ENCODE peak calls at places on chromosomes 1 and 21, in nine cellular contexts. H is HCT116, M is breast epithelium, B is stomach, K is sigmoid colon, O is vagina, J is spleen, S is transverse colon, P is HL-60. E is an unnamed sample.

GRCh38 chr1:12552951-12553921 is 64.8 kb downstream of the DHRS3 start:
- DNase-seq in B (no peak), P (no peak), S (no peak), M (no peak), H (no peak), O (no peak), J (no peak), K (peak; percentile 67), E (no peak)

GRCh38 chr1:54781023-54781723 is 16.9 kb upstream of the PARS2 start:
- DNase-seq in S (no peak), P (no peak), O (no peak), J (no peak), H (no peak), B (no peak), K (no peak), M (no peak), E (no peak)

GRCh38 chr1:147598631-147599361 is 57.5 kb downstream of the BCL9 start:
- DNase-seq in S (peak; percentile 49), O (no peak), H (no peak), B (peak; percentile 29), M (no peak), P (no peak), J (peak; percentile 92), K (peak; percentile 83), E (no peak)

GRCh38 chr21:32884062-32884461 is 112.5 kb upstream of the PAXBP1 start:
- DNase-seq in H (peak; percentile 0), S (no peak), P (no peak), M (no peak), O (no peak), K (no peak), J (no peak), B (no peak), E (no peak)

GRCh38 chr1:172286629-172287076 is 133.8 kb upstream of the C1orf105 start:
- DNase-seq in K (peak; percentile 75), B (no peak), H (no peak), J (no peak), S (no peak), P (no peak), M (no peak), O (no peak), E (no peak)

GRCh38 chr1:230938924-230939368 is 39.7 kb downstream of the TTC13 start:
- DNase-seq in M (no peak), J (no peak), B (no peak), P (no peak), K (no peak), S (no peak), H (no peak), O (no peak), E (no peak)

GRCh38 chr1:36625959-36626337 is 143.2 kb upstream of the CSF3R start:
- DNase-seq in P (no peak), M (no peak), J (no peak), S (no peak), B (no peak), H (no peak), K (no peak), O (no peak), E (no peak)

GRCh38 chr1:51906306-51907078 is 28.0 kb upstream of the NRDC start:
- DNase-seq in J (no peak), K (no peak), O (no peak), M (no peak), H (no peak), S (no peak), B (no peak), P (no peak), E (no peak)

GRCh38 chr1:74343191-74343590 is 108.0 kb downstream of the TNNI3K start:
- DNase-seq in P (no peak), S (no peak), J (peak; percentile 48), H (no peak), B (no peak), O (no peak), M (no peak), K (no peak), E (no peak)

GRCh38 chr1:29749546-29749945 is 513.2 kb downstream of the PTPRU start:
- DNase-seq in B (no peak), J (no peak), P (no peak), H (no peak), S (no peak), K (no peak), O (no peak), M (no peak), E (no peak)

GRCh38 chr1:29324771-29325351 is 88.5 kb downstream of the PTPRU start:
- DNase-seq in O (no peak), S (peak; percentile 20), M (no peak), B (no peak), P (no peak), J (no peak), K (peak; percentile 55), H (peak; percentile 8), E (no peak)

GRCh38 chr21:46298083-46298412 is 11.9 kb downstream of the YBEY start:
- DNase-seq in J (no peak), S (no peak), O (no peak), B (no peak), H (no peak), K (no peak), P (no peak), M (no peak), E (no peak)

GRCh38 chr21:46295996-46296752 is 10.0 kb downstream of the YBEY start:
- DNase-seq in S (peak; percentile 70), H (no peak), K (peak; percentile 95), P (peak; percentile 77), J (peak; percentile 92), O (no peak), B (peak; percentile 55), M (peak; percentile 61), E (no peak)

GRCh38 chr21:46299167-46299566 is 13.0 kb downstream of the YBEY start:
- DNase-seq in M (no peak), O (no peak), K (no peak), P (no peak), H (no peak), J (no peak), S (no peak), B (no peak), E (no peak)

GRCh38 chr21:46295177-46295711 is 9.1 kb downstream of the YBEY start:
- DNase-seq in K (no peak), B (no peak), M (no peak), S (no peak), H (no peak), P (no peak), J (no peak), O (no peak), E (no peak)

GRCh38 chr21:46297311-46298082 is 11.4 kb downstream of the YBEY start:
- DNase-seq in J (peak; percentile 76), S (no peak), O (no peak), M (no peak), P (no peak), B (no peak), K (no peak), H (no peak), E (no peak)
- TF ChIP-seq POLR2AphosphoS5 in J (peak; percentile 33), S (no peak), O (peak; percentile 49), M (no peak), P (no peak), B (no peak), K (no peak), H (no peak), E (no peak)

DNA sequence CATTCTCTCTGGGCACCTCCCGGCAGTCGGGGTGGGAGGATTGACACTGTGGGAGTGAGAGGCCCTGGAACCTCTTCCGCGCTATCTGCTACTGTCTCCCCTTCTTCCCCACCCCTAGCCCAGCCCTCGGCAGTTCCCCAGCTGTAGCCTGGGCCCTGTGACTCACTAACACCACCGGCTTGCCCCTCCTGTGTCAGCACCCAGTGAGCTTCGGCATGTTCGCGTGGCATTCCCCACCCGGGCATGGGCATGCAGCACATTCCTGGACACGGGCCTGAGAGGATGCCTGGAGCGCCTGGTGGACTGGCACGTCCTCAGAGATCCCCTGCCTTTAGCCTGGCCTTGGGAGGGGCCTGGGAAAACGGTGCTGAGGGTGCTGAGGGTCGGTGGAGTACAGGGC is 1.3 kb downstream of the CDK18 start:
- DNase-seq in P (no peak), J (no peak), B (peak; percentile 38), H (no peak), M (no peak), K (peak; percentile 82), O (no peak), S (peak; percentile 26), E (peak; percentile 43)
- H3K27ac ChIP-seq in P (no peak overlapping the region), J (peak overlapping the region; percentile 69), B (peak overlapping the region; percentile 76), H (peak overlapping the region; percentile 86), M (peak overlapping the region; percentile 84), K (peak overlapping the region; percentile 79), O (peak overlapping the region; percentile 71), S (peak overlapping the region; percentile 80), E (no peak overlapping the region)

GRCh38 chr1:214386747-214387146 is 105.8 kb downstream of the SMYD2 start:
- DNase-seq in B (no peak), K (no peak), J (no peak), S (no peak), H (no peak), P (no peak), M (no peak), O (no peak), E (no peak)

GRCh38 chr1:214386333-214386732 is 105.4 kb downstream of the SMYD2 start:
- DNase-seq in S (no peak), K (no peak), H (no peak), J (no peak), B (no peak), O (no peak), M (no peak), P (no peak), E (no peak)

GRCh38 chr1:214383381-214384372 is 102.7 kb downstream of the SMYD2 start:
- DNase-seq in H (no peak), J (no peak), O (no peak), K (no peak), P (no peak), B (no peak), S (no peak), M (no peak), E (no peak)

GRCh38 chr1:214385428-214385827 is 104.5 kb downstream of the SMYD2 start:
- DNase-seq in O (no peak), P (no peak), M (no peak), B (no peak), H (no peak), K (no peak), S (no peak), J (no peak), E (no peak)

DNA sequence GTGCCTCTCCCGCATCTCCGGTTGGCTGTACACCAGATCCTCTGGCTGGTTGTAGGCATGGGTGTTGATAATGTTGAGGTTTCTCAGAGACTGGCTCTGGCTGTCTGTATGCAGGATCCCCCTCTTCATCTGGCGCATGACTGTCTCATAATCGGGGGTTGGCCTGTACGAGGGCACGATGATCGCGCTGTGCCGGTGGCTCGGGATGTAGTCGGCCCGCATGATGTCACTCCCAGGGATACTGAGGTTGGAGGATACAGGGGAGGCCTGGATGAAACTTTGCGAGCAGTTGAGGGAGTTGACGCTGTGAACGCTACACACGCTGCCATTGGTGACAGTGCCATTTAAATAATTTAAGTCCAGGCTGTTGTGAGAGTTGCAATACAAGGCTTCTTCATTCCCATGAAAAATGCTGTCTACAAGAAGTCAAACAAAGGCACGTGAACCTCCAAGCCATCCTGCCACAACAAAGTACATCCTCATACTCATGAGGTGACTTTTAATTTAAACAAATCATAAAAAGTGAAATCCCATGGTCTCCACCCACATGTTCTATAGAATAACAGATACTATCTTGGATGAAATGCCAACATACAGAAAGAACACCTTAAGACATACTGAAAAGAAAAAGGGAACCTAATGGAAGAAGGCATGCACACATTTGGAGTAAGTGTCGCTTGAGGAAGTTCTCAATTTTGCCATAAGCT is 103.6 kb downstream of the SMYD2 start:
- DNase-seq in S (no peak), J (no peak), K (no peak), P (no peak), H (no peak), O (no peak), M (no peak), B (no peak), E (no peak)
- H3K4me3 ChIP-seq in S (no peak overlapping the region), J (no peak overlapping the region), K (no peak overlapping the region), P (no peak overlapping the region), H (no peak overlapping the region), O (no peak overlapping the region), M (no peak overlapping the region), B (no peak overlapping the region), E (no peak overlapping the region)

GRCh38 chr1:23958810-23959460 is 693 bp upstream of the PNRC2 start:
- DNase-seq in O (no peak), S (peak; percentile 93), B (peak; percentile 86), K (peak; percentile 93), P (peak; percentile 99), H (peak; percentile 86), M (peak; percentile 84), J (peak; percentile 96), E (peak; percentile 72)
- TF ChIP-seq POLR2AphosphoS5 in O (no peak), S (peak; percentile 85), B (peak; percentile 82), K (peak; percentile 80), P (peak; percentile 88), H (no peak), M (no peak), J (peak; percentile 82), E (peak; percentile 61)